ENCODE peak calls at places on chromosomes 5 and 9, in four cellular contexts. One of them, this sample, is unnamed.

GRCh38 chr5:85311536-85311935 is 926.9 kb upstream of the EDIL3 start:
- DNase-seq in CD8-positive, alpha-beta T cell: no peak
- DNase-seq in B cell: no peak
- DNase-seq in AG10803: no peak
- DNase-seq in this sample: no peak

GRCh38 chr9:123360161-123361085 is 4.4 kb downstream of the CRB2 start:
- DNase-seq in CD8-positive, alpha-beta T cell: no peak
- DNase-seq in AG10803: no peak
- DNase-seq in B cell: peak
- DNase-seq in this sample: peak

GRCh38 chr9:84940294-84940693 is 270.8 kb downstream of the NTRK2 start:
- DNase-seq in B cell: no peak
- DNase-seq in AG10803: no peak
- DNase-seq in CD8-positive, alpha-beta T cell: no peak
- DNase-seq in this sample: no peak

GRCh38 chr9:85717220-85717619 is 24.5 kb downstream of the AGTPBP1 start:
- DNase-seq in AG10803: no peak
- DNase-seq in B cell: no peak
- DNase-seq in CD8-positive, alpha-beta T cell: peak
- DNase-seq in this sample: no peak

GRCh38 chr5:137192293-137192743 is 306.8 kb downstream of the SPOCK1 start:
- DNase-seq in CD8-positive, alpha-beta T cell: no peak
- DNase-seq in AG10803: peak
- DNase-seq in B cell: no peak
- DNase-seq in this sample: no peak

GRCh38 chr5:140344683-140345423 is 1.6 kb downstream of the HBEGF start:
- DNase-seq in AG10803: no peak
- DNase-seq in CD8-positive, alpha-beta T cell: no peak
- DNase-seq in B cell: no peak
- DNase-seq in this sample: no peak

GRCh38 chr5:111765613-111766012 is 8.6 kb upstream of the NREP start:
- DNase-seq in AG10803: no peak
- DNase-seq in CD8-positive, alpha-beta T cell: no peak
- DNase-seq in B cell: no peak
- DNase-seq in this sample: no peak

GRCh38 chr5:102975040-102975439 is 144.9 kb downstream of the GIN1 start:
- DNase-seq in AG10803: peak
- DNase-seq in B cell: no peak
- DNase-seq in CD8-positive, alpha-beta T cell: no peak
- DNase-seq in this sample: no peak

GRCh38 chr5:152532714-152533113 is 127.6 kb upstream of the NMUR2 start:
- DNase-seq in B cell: no peak
- DNase-seq in AG10803: peak
- DNase-seq in CD8-positive, alpha-beta T cell: no peak
- DNase-seq in this sample: no peak

GRCh38 chr5:181261320-181262085 is 560 bp upstream of the TRIM52 start:
- DNase-seq in CD8-positive, alpha-beta T cell: peak
- DNase-seq in B cell: peak
- DNase-seq in AG10803: peak
- DNase-seq in this sample: peak

GRCh38 chr9:8338249-8338721 is 538.7 kb upstream of the DMAC1 start:
- DNase-seq in AG10803: no peak
- DNase-seq in B cell: no peak
- DNase-seq in CD8-positive, alpha-beta T cell: no peak
- DNase-seq in this sample: no peak

GRCh38 chr9:89662718-89663246 is 58.0 kb downstream of the GADD45G start:
- DNase-seq in CD8-positive, alpha-beta T cell: no peak
- DNase-seq in B cell: no peak
- DNase-seq in AG10803: no peak
- DNase-seq in this sample: no peak

GRCh38 chr9:107711528-107711927 is 222.0 kb upstream of the KLF4 start:
- DNase-seq in B cell: no peak
- DNase-seq in CD8-positive, alpha-beta T cell: no peak
- DNase-seq in AG10803: peak
- DNase-seq in this sample: peak

GRCh38 chr9:100499866-100500265 is 26.9 kb downstream of the TMEFF1 start:
- DNase-seq in B cell: no peak
- DNase-seq in AG10803: no peak
- DNase-seq in CD8-positive, alpha-beta T cell: no peak
- DNase-seq in this sample: no peak

GRCh38 chr5:79200573-79201183 is 35.3 kb upstream of the JMY start:
- DNase-seq in CD8-positive, alpha-beta T cell: peak
- DNase-seq in B cell: no peak
- DNase-seq in AG10803: no peak
- DNase-seq in this sample: no peak

GRCh38 chr9:71302776-71303175 is 181.4 kb upstream of the TRPM3 start:
- DNase-seq in AG10803: peak
- DNase-seq in B cell: no peak
- DNase-seq in CD8-positive, alpha-beta T cell: no peak
- DNase-seq in this sample: no peak

GRCh38 chr9:14136646-14137370 is 177.1 kb downstream of the NFIB start:
- DNase-seq in B cell: no peak
- DNase-seq in CD8-positive, alpha-beta T cell: no peak
- DNase-seq in AG10803: no peak
- DNase-seq in this sample: no peak

GRCh38 chr5:1765141-1765879 is 34.3 kb downstream of the MRPL36 start:
- DNase-seq in AG10803: no peak
- DNase-seq in CD8-positive, alpha-beta T cell: no peak
- DNase-seq in B cell: no peak
- DNase-seq in this sample: no peak

GRCh38 chr9:120382453-120382852 is 197.5 kb downstream of the CDK5RAP2 start:
- DNase-seq in CD8-positive, alpha-beta T cell: no peak
- DNase-seq in B cell: no peak
- DNase-seq in AG10803: no peak
- DNase-seq in this sample: no peak

GRCh38 chr9:108762348-108763055 is 93.3 kb downstream of the ACTL7B start:
- DNase-seq in CD8-positive, alpha-beta T cell: no peak
- DNase-seq in B cell: no peak
- DNase-seq in AG10803: no peak
- DNase-seq in this sample: no peak

GRCh38 chr5:177389368-177390169 is 5.3 kb downstream of the SLC34A1 start:
- DNase-seq in AG10803: peak
- DNase-seq in B cell: no peak
- DNase-seq in CD8-positive, alpha-beta T cell: peak
- DNase-seq in this sample: no peak

GRCh38 chr9:135280666-135281065 is 193.2 kb downstream of the OLFM1 start:
- DNase-seq in CD8-positive, alpha-beta T cell: no peak
- DNase-seq in AG10803: no peak
- DNase-seq in B cell: no peak
- DNase-seq in this sample: no peak

GRCh38 chr5:175872287-175873089 is 1.1 kb downstream of the CPLX2 start:
- DNase-seq in B cell: no peak
- DNase-seq in AG10803: no peak
- DNase-seq in CD8-positive, alpha-beta T cell: no peak
- DNase-seq in this sample: no peak

GRCh38 chr5:16736158-16736994 is 119.6 kb upstream of the RETREG1 start:
- DNase-seq in CD8-positive, alpha-beta T cell: no peak
- DNase-seq in AG10803: peak
- DNase-seq in B cell: no peak
- DNase-seq in this sample: no peak

GRCh38 chr9:100352201-100352726 is 478 bp downstream of the TEX10 start:
- DNase-seq in B cell: no peak
- DNase-seq in CD8-positive, alpha-beta T cell: peak
- DNase-seq in AG10803: peak
- DNase-seq in this sample: peak

GRCh38 chr9:15264918-15265317 is 42.1 kb downstream of the TTC39B start:
- DNase-seq in AG10803: no peak
- DNase-seq in CD8-positive, alpha-beta T cell: no peak
- DNase-seq in B cell: no peak
- DNase-seq in this sample: no peak

GRCh38 chr5:505946-506555 is 18.2 kb downstream of the SLC9A3 start:
- DNase-seq in CD8-positive, alpha-beta T cell: no peak
- DNase-seq in B cell: no peak
- DNase-seq in AG10803: no peak
- DNase-seq in this sample: no peak

GRCh38 chr5:133910596-133910995 is 57.8 kb downstream of the C5orf15 start:
- DNase-seq in AG10803: no peak
- DNase-seq in B cell: no peak
- DNase-seq in CD8-positive, alpha-beta T cell: no peak
- DNase-seq in this sample: no peak

GRCh38 chr5:7927466-7928375 is 58.8 kb downstream of the MTRR start:
- DNase-seq in AG10803: peak
- DNase-seq in B cell: no peak
- DNase-seq in CD8-positive, alpha-beta T cell: no peak
- DNase-seq in this sample: no peak

GRCh38 chr5:54484219-54484894 is 28.9 kb downstream of the HSPB3 start:
- DNase-seq in CD8-positive, alpha-beta T cell: no peak
- DNase-seq in AG10803: peak
- DNase-seq in B cell: no peak
- DNase-seq in this sample: no peak

DNA sequence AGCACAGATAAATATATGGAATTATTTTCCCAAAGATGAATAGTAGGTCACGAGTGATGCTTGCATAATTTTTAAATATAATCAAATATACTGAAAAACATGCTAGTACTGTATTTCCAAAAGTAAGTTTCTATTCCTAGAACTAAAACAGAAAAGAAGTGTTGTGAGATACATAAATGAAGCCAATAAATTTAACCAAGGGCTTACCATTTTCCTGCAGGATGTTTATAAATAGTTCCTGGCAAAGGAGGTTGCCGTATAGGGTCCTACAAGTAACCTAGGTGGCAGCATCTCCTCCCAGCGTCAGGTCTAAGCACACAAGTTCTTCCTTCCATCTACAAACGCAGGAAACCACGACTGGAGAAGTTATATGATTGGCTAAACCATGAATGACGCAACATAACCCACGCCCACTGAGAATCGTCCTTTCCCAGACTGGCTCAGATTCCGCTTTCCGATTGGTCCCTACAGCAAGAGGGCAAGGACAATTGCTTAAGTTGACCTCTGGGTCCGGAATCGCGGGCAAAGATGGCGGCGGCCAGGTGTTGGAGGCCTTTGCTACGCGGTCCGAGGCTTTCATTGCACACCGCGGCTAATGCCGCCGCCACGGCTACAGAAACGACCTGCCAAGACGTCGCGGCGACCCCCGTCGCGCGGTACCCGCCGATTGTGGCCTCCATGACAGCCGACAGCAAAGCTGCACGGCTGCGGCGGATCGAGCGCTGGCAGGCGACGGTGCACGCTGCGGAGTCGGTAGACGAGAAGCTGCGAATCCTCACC is at the start of gene MRPS30:
- DNase-seq in CD8-positive, alpha-beta T cell: peak
- DNase-seq in B cell: peak
- DNase-seq in AG10803: peak
- DNase-seq in this sample: peak
- TF ChIP-seq CTCF in CD8-positive, alpha-beta T cell: peak
- TF ChIP-seq CTCF in B cell: peak
- TF ChIP-seq CTCF in AG10803: peak
- TF ChIP-seq CTCF in this sample: peak

GRCh38 chr5:135484563-135485157 is 32.5 kb upstream of the TIFAB start:
- DNase-seq in AG10803: no peak
- DNase-seq in B cell: no peak
- DNase-seq in CD8-positive, alpha-beta T cell: no peak
- DNase-seq in this sample: no peak

GRCh38 chr5:135483254-135483653 is 31.1 kb upstream of the TIFAB start:
- DNase-seq in AG10803: no peak
- DNase-seq in B cell: no peak
- DNase-seq in CD8-positive, alpha-beta T cell: no peak
- DNase-seq in this sample: no peak

GRCh38 chr5:135481908-135482307 is 29.8 kb upstream of the TIFAB start:
- DNase-seq in AG10803: no peak
- DNase-seq in B cell: no peak
- DNase-seq in CD8-positive, alpha-beta T cell: no peak
- DNase-seq in this sample: no peak

GRCh38 chr5:135481387-135481786 is 29.2 kb upstream of the TIFAB start:
- DNase-seq in AG10803: no peak
- DNase-seq in B cell: no peak
- DNase-seq in CD8-positive, alpha-beta T cell: no peak
- DNase-seq in this sample: peak

GRCh38 chr5:135482383-135482933 is 30.3 kb upstream of the TIFAB start:
- DNase-seq in CD8-positive, alpha-beta T cell: no peak
- DNase-seq in AG10803: no peak
- DNase-seq in B cell: no peak
- DNase-seq in this sample: peak
- TF ChIP-seq CTCF in CD8-positive, alpha-beta T cell: no peak
- TF ChIP-seq CTCF in AG10803: no peak
- TF ChIP-seq CTCF in B cell: no peak
- TF ChIP-seq CTCF in this sample: no peak

DNA sequence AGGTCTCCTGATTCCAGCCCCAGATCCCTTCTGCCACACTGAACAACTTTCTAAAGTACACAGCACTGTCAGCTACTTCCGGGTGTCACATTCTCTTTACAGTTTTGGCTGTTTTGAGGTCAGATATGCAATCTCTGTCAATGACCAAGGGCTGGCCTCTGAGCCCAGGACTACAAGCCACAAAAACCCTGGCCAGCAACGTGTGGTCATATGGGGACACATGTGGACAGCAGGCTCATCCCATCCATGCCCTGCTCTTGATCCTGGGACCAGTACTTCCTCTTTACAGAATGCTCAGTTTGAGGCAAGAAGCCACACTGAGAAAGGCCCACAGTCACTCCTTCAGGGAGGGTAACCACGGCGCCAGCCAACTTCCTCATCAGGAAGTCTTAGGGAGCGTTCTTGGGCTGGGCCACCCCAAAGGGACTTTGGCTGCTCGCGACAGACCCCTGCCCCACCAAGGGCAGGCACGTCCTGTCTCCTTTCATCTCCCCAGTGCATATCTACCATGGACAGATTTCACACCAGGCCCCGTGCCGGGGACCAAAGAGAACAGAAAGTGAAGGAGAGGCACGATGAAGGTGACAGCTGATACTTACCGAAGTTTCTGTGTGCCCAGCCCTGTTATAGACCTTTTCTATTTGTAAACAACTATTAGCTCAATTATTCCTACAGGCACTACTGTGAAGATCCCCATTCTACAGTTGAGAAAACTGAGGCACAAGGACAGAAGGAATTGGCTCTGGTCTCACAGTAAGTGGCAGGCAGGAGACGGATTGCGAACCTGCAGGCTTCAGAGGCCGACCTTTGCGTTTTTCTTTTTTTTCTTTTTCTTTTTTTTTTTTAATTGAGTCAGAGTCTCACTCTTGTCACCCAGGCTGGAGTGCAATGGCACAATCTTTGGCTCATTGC is 37.3 kb downstream of the STK10 start:
- DNase-seq in AG10803: peak
- DNase-seq in CD8-positive, alpha-beta T cell: peak
- DNase-seq in B cell: peak
- DNase-seq in this sample: peak
- TF ChIP-seq CTCF in AG10803: no peak
- TF ChIP-seq CTCF in CD8-positive, alpha-beta T cell: no peak
- TF ChIP-seq CTCF in B cell: no peak
- TF ChIP-seq CTCF in this sample: no peak

GRCh38 chr9:38163518-38163917 is 94.5 kb upstream of the SHB start:
- DNase-seq in B cell: no peak
- DNase-seq in AG10803: no peak
- DNase-seq in CD8-positive, alpha-beta T cell: no peak
- DNase-seq in this sample: no peak

GRCh38 chr9:38162332-38162985 is 93.4 kb upstream of the SHB start:
- DNase-seq in AG10803: no peak
- DNase-seq in CD8-positive, alpha-beta T cell: no peak
- DNase-seq in B cell: no peak
- DNase-seq in this sample: no peak

GRCh38 chr9:38164659-38165221 is 95.7 kb upstream of the SHB start:
- DNase-seq in B cell: no peak
- DNase-seq in AG10803: no peak
- DNase-seq in CD8-positive, alpha-beta T cell: no peak
- DNase-seq in this sample: no peak

GRCh38 chr9:38171538-38171884 is 102.5 kb upstream of the SHB start:
- DNase-seq in AG10803: no peak
- DNase-seq in CD8-positive, alpha-beta T cell: no peak
- DNase-seq in B cell: no peak
- DNase-seq in this sample: no peak

GRCh38 chr9:38166501-38166900 is 97.5 kb upstream of the SHB start:
- DNase-seq in CD8-positive, alpha-beta T cell: no peak
- DNase-seq in B cell: no peak
- DNase-seq in AG10803: no peak
- DNase-seq in this sample: no peak
- TF ChIP-seq CTCF in CD8-positive, alpha-beta T cell: no peak
- TF ChIP-seq CTCF in B cell: no peak
- TF ChIP-seq CTCF in AG10803: no peak
- TF ChIP-seq CTCF in this sample: no peak

This sample was measured in HL-60.